ENCODE peak calls at places on chromosomes 16 and 17, in seven cellular contexts. T is stomach; F is natural killer cell treated with Interleukin-12 subunit alpha and Interleukin-12 subunit beta and Interleukin-15 and Interleukin-18, amount 100 ng/mL, for 72 hours; S is stimulated activated CD4-positive, alpha-beta T cell treated with anti-CD3 and anti-CD28 coated beads, Interleukin-4, amount 100 ng/mL, for 24 hours; K is dorsolateral prefrontal cortex; B is NCI-H1417; C is heart right ventricle. U is an unnamed sample.

GRCh38 chr17:40551874-40552768 is 13.2 kb downstream of the CCR7 start:
- DNase-seq in F (no peak), K (peak; percentile 56), B (peak; percentile 29), T (peak; percentile 29), C (no peak), S (peak; percentile 11), U (peak; percentile 55)

GRCh38 chr17:60327122-60327869 is 64.6 kb downstream of the USP32 start:
- DNase-seq in F (no peak), T (no peak), S (no peak), C (no peak), K (peak; percentile 83), B (peak; percentile 77), U (no peak)

GRCh38 chr17:17435323-17435722 is 41.5 kb upstream of the MED9 start:
- DNase-seq in F (no peak), C (no peak), B (no peak), S (no peak), K (no peak), T (no peak), U (no peak)

GRCh38 chr17:74454197-74455024 is 12.0 kb upstream of the CD300A start:
- DNase-seq in T (no peak), B (peak; percentile 90), S (no peak), F (peak; percentile 85), K (peak; percentile 89), C (peak; percentile 94), U (peak; percentile 96)

GRCh38 chr16:89277641-89278341 is 60.3 kb downstream of the ZNF778 start:
- DNase-seq in C (no peak), S (no peak), F (no peak), B (no peak), T (no peak), K (no peak), U (no peak)

GRCh38 chr17:80959330-80960036 is 32.2 kb upstream of the CHMP6 start:
- DNase-seq in C (peak; percentile 89), B (peak; percentile 35), S (no peak), T (no peak), K (peak; percentile 58), F (no peak), U (no peak)

GRCh38 chr16:66899945-66900688 is 18.6 kb downstream of the CDH16 start:
- DNase-seq in K (no peak), F (no peak), C (peak; percentile 83), B (peak; percentile 77), S (no peak), T (peak; percentile 87), U (peak; percentile 65)

GRCh38 chr17:8532021-8532420 is 96.3 kb downstream of the NDEL1 start:
- DNase-seq in C (peak; percentile 9), S (no peak), K (no peak), F (no peak), B (no peak), T (peak; percentile 63), U (peak; percentile 59)

GRCh38 chr16:87216148-87216823 is 100.9 kb downstream of the C16orf95 start:
- DNase-seq in B (no peak), T (no peak), S (no peak), F (no peak), K (peak; percentile 29), C (no peak), U (no peak)

GRCh38 chr17:64575431-64575830 is 68.7 kb downstream of the CEP95 start:
- DNase-seq in C (no peak), T (no peak), K (no peak), B (no peak), S (no peak), F (no peak), U (no peak)

GRCh38 chr16:48454051-48454450 is 68.8 kb upstream of the SIAH1 start:
- DNase-seq in F (no peak), B (no peak), C (no peak), K (no peak), S (no peak), T (no peak), U (no peak)

GRCh38 chr16:49524578-49525315 is 151.1 kb downstream of the C16orf78 start:
- DNase-seq in K (no peak), B (peak; percentile 51), C (no peak), S (no peak), T (no peak), F (no peak), U (no peak)

GRCh38 chr17:50668025-50668837 is 33.5 kb downstream of the ABCC3 start:
- DNase-seq in B (no peak), C (no peak), T (no peak), K (no peak), S (no peak), F (no peak), U (no peak)

GRCh38 chr16:4327386-4327781 is 11.5 kb downstream of the GLIS2 start:
- DNase-seq in T (no peak), K (no peak), C (no peak), F (no peak), B (no peak), S (no peak), U (no peak)

GRCh38 chr16:74999208-74999682 is 421 bp downstream of the ZNRF1 start:
- DNase-seq in K (peak; percentile 35), S (peak; percentile 21), C (peak; percentile 23), B (peak; percentile 73), F (no peak), T (no peak), U (peak; percentile 47)

GRCh38 chr16:48810803-48811453 is 200.9 kb upstream of the N4BP1 start:
- DNase-seq in K (no peak), C (no peak), S (no peak), T (no peak), F (no peak), B (no peak), U (no peak)

GRCh38 chr17:73228748-73229236 is 32.9 kb downstream of the CPSF4L start:
- DNase-seq in S (peak; percentile 30), K (peak; percentile 22), F (peak; percentile 64), T (peak; percentile 77), C (peak; percentile 58), B (peak; percentile 19), U (peak; percentile 67)

GRCh38 chr17:27363322-27363721 is 69.4 kb downstream of the WSB1 start:
- DNase-seq in T (no peak), F (no peak), S (no peak), K (no peak), B (no peak), C (no peak), U (no peak)

GRCh38 chr17:76736349-76737081 is 616 bp downstream of the SRSF2 start:
- DNase-seq in T (peak; percentile 81), C (peak; percentile 81), B (peak; percentile 76), F (peak; percentile 81), S (peak; percentile 68), K (peak; percentile 74), U (peak; percentile 83)

GRCh38 chr17:77617516-77617915 is 341.0 kb upstream of the TNRC6C start:
- DNase-seq in S (no peak), B (no peak), C (no peak), T (no peak), F (no peak), K (no peak), U (no peak)

GRCh38 chr16:10966129-10966528 is 21.8 kb downstream of the CLEC16A start:
- DNase-seq in C (no peak), K (no peak), B (no peak), S (no peak), T (no peak), F (no peak), U (no peak)

GRCh38 chr17:75240394-75241142 is 20.8 kb downstream of the GGA3 start:
- DNase-seq in T (no peak), B (peak; percentile 20), C (no peak), F (no peak), K (peak; percentile 58), S (peak; percentile 54), U (no peak)

GRCh38 chr16:31435341-31436220 is 7.0 kb downstream of the ZNF843 start:
- DNase-seq in S (no peak), B (no peak), T (no peak), K (no peak), F (peak; percentile 49), C (no peak), U (no peak)

GRCh38 chr17:64614266-64615011 is 47.7 kb downstream of the SMURF2 start:
- DNase-seq in S (no peak), B (no peak), F (no peak), K (no peak), T (no peak), C (no peak), U (no peak)

GRCh38 chr16:724188-725040 is 1.8 kb downstream of the CCDC78 start:
- DNase-seq in C (no peak), S (no peak), K (no peak), T (no peak), F (no peak), B (no peak), U (no peak)

GRCh38 chr17:6682339-6682738 is 30.8 kb downstream of the C17orf100 start:
- DNase-seq in B (no peak), S (no peak), C (no peak), T (no peak), F (no peak), K (no peak), U (no peak)

U was measured in left lobe of liver.